ENCODE peak calls at places on chromosomes 2 and 18, in six cellular contexts. Z is AG20443; U is activated B cell treated with CpG ODN at 0.5 μM for 24 hours; B is KG1; N is Karpas-422; G is stimulated activated CD4-positive, alpha-beta T cell treated with anti-CD3 and anti-CD28 coated beads, Interleukin-15, amount 100 ng/mL, for 1 hour. M is an unnamed sample.

GRCh38 chr2:23556929-23557328 is 171.9 kb downstream of the KLHL29 start:
- DNase-seq in B (no peak), G (no peak), N (no peak), U (no peak), Z (no peak), M (no peak)

GRCh38 chr2:27885246-27885645 is 4.9 kb downstream of the RBKS start:
- DNase-seq in G (no peak), Z (peak), U (no peak), N (no peak), B (no peak), M (no peak)

GRCh38 chr2:188478724-188479123 is 187.1 kb downstream of the GULP1 start:
- DNase-seq in Z (no peak), N (no peak), B (no peak), G (no peak), U (no peak), M (no peak)

GRCh38 chr18:78762753-78763152 is 216.9 kb upstream of the SALL3 start:
- DNase-seq in Z (no peak), B (no peak), N (no peak), G (no peak), U (no peak), M (no peak)

GRCh38 chr2:84526562-84526961 is 10.3 kb downstream of the DNAH6 start:
- DNase-seq in B (no peak), Z (peak), G (no peak), N (peak), U (no peak), M (no peak)

GRCh38 chr2:75416420-75417342 is 144.1 kb downstream of the EVA1A start:
- DNase-seq in U (no peak), N (peak), B (no peak), G (no peak), Z (no peak), M (peak)

GRCh38 chr18:54881229-54881753 is 53.0 kb downstream of the RAB27B start:
- DNase-seq in Z (no peak), U (no peak), N (no peak), B (no peak), G (no peak), M (no peak)

GRCh38 chr2:112817082-112817481 is 19.5 kb downstream of the IL1B start:
- DNase-seq in N (no peak), B (no peak), Z (no peak), G (no peak), U (no peak), M (no peak)

GRCh38 chr2:181785677-181786344 is 105.5 kb upstream of the NEUROD1 start:
- DNase-seq in U (no peak), N (no peak), B (no peak), G (no peak), Z (peak), M (no peak)

GRCh38 chr18:34956663-34957062 is 84.5 kb upstream of the MAPRE2 start:
- DNase-seq in U (no peak), G (no peak), B (no peak), N (no peak), Z (no peak), M (no peak)

GRCh38 chr2:46161329-46161728 is 135.9 kb upstream of the EPAS1 start:
- DNase-seq in B (no peak), U (no peak), N (no peak), G (no peak), Z (no peak), M (no peak)

GRCh38 chr2:240648155-240648649 is 22.9 kb downstream of the GPR35 start:
- DNase-seq in U (no peak), B (no peak), Z (peak), N (no peak), G (no peak), M (no peak)

GRCh38 chr2:226002438-226002837 is 602.9 kb downstream of the NYAP2 start:
- DNase-seq in B (no peak), G (no peak), U (no peak), N (no peak), Z (peak), M (no peak)

GRCh38 chr2:20525041-20526035 is 78.5 kb downstream of the RHOB start:
- DNase-seq in B (no peak), Z (peak), U (peak), G (no peak), N (peak), M (peak)

GRCh38 chr18:2961828-2962227 is 51.1 kb downstream of the LPIN2 start:
- DNase-seq in N (peak), U (no peak), B (no peak), G (no peak), Z (peak), M (peak)

GRCh38 chr2:105134076-105134475 is 96.2 kb downstream of the MRPS9 start:
- DNase-seq in G (no peak), U (no peak), B (no peak), Z (no peak), N (no peak), M (no peak)

GRCh38 chr2:24304098-24304497 is 56.2 kb downstream of the ITSN2 start:
- DNase-seq in Z (peak), G (no peak), B (no peak), U (no peak), N (no peak), M (no peak)

GRCh38 chr18:68742206-68742605 is 27.3 kb upstream of the TMX3 start:
- DNase-seq in U (no peak), B (no peak), G (no peak), N (no peak), Z (no peak), M (no peak)

GRCh38 chr2:168469281-168469988 is 13.4 kb downstream of the CERS6 start:
- DNase-seq in N (peak), B (peak), Z (no peak), G (no peak), U (no peak), M (peak)

GRCh38 chr2:74560591-74560990 is 6.1 kb downstream of the DOK1 start:
- DNase-seq in B (no peak), Z (no peak), G (no peak), U (no peak), N (no peak), M (no peak)

GRCh38 chr2:152171733-152172132 is 3.8 kb downstream of the STAM2 start:
- DNase-seq in U (no peak), Z (no peak), N (no peak), B (no peak), G (no peak), M (no peak)

GRCh38 chr2:40680547-40680946 is 228.7 kb upstream of the SLC8A1 start:
- DNase-seq in Z (no peak), B (no peak), N (no peak), G (no peak), U (no peak), M (no peak)

GRCh38 chr2:186486651-186487647 is 889 bp downstream of the ZC3H15 start:
- DNase-seq in G (no peak), Z (no peak), U (no peak), N (peak), B (peak), M (peak)

GRCh38 chr18:48229445-48230052 is 179.6 kb downstream of the ZBTB7C start:
- DNase-seq in N (no peak), U (no peak), G (no peak), B (no peak), Z (no peak), M (no peak)

GRCh38 chr2:233953106-233953801 is 36.1 kb downstream of the TRPM8 start:
- DNase-seq in B (no peak), N (no peak), G (no peak), Z (no peak), U (no peak), M (no peak)